ENCODE peak calls at places on chromosome 20, in four cellular contexts. X is mammary epithelial cell, K is breast epithelium, A is neuronal stem cell. U is an unnamed sample. For H3K9me3, the result is how much of the 10 kb centered on the place peaks cover.

GRCh38 chr20:39960522-39961420 is 728.3 kb downstream of the MAFB start:
- DNase-seq in X (no peak), K (peak), A (no peak), U (no peak)

GRCh38 chr20:59402697-59403096 is 102.3 kb downstream of the EDN3 start:
- DNase-seq in K (no peak), X (no peak), A (no peak), U (no peak)

GRCh38 chr20:61253640-61254511 is 1.8 kb downstream of the CDH4 start:
- DNase-seq in X (peak), K (no peak), A (no peak), U (no peak)

GRCh38 chr20:3797226-3797545 is 1.1 kb downstream of the CDC25B start:
- DNase-seq in A (no peak), K (no peak), X (no peak), U (no peak)

GRCh38 chr20:8389381-8390368 is 257.6 kb downstream of the PLCB1 start:
- DNase-seq in A (no peak), K (no peak), X (peak), U (no peak)

GRCh38 chr20:48025661-48026060 is 240.4 kb upstream of the SULF2 start:
- DNase-seq in X (peak), A (no peak), K (no peak), U (no peak)

GRCh38 chr20:34536798-34537394 is 20.7 kb downstream of the DYNLRB1 start:
- DNase-seq in X (no peak), K (no peak), A (no peak), U (peak)

GRCh38 chr20:38723069-38723981 is 961 bp upstream of the SLC32A1 start:
- DNase-seq in A (no peak), X (peak), K (no peak), U (no peak)

GRCh38 chr20:24755411-24755922 is 193.6 kb upstream of the CST7 start:
- DNase-seq in K (no peak), X (no peak), A (no peak), U (no peak)

GRCh38 chr20:31678389-31679356 is 41.0 kb downstream of the COX4I2 start:
- DNase-seq in A (no peak), K (no peak), X (peak), U (no peak)

GRCh38 chr20:64062276-64062595 is 762 bp upstream of the TCEA2 start:
- DNase-seq in A (no peak), K (no peak), X (no peak), U (no peak)

GRCh38 chr20:23085415-23086055 is 589 bp downstream of the CD93 start:
- DNase-seq in A (no peak), K (no peak), X (no peak), U (no peak)

GRCh38 chr20:11901127-11901526 is 16.6 kb upstream of the BTBD3 start:
- DNase-seq in A (no peak), K (no peak), X (peak), U (no peak)

GRCh38 chr20:6122111-6122872 is 538 bp downstream of the FERMT1 start:
- DNase-seq in K (no peak), X (peak), A (no peak), U (no peak)

GRCh38 chr20:63675681-63676368 is 17.7 kb downstream of the RTEL1 start:
- DNase-seq in K (no peak), A (no peak), X (no peak), U (no peak)

GRCh38 chr20:38692436-38693411 is 31.6 kb upstream of the SLC32A1 start:
- DNase-seq in K (no peak), X (peak), A (peak), U (peak)

GRCh38 chr20:1130849-1131248 is 12.4 kb downstream of the PSMF1 start:
- DNase-seq in X (no peak), K (no peak), A (no peak), U (no peak)

GRCh38 chr20:5584678-5585077 is 165.5 kb upstream of the SHLD1 start:
- DNase-seq in A (no peak), K (no peak), X (no peak), U (no peak)

GRCh38 chr20:54174452-54175175 is 828 bp upstream of the CYP24A1 start:
- DNase-seq in X (no peak), K (no peak), A (peak), U (no peak)

GRCh38 chr20:62475027-62475818 is 572 bp downstream of the GATA5 start:
- DNase-seq in K (no peak), X (no peak), A (no peak), U (no peak)

GRCh38 chr20:3768342-3769130 is 983 bp upstream of the ADISSP start:
- DNase-seq in X (peak), K (peak), A (peak), U (peak)

GRCh38 chr20:50711113-50711825 is 19.9 kb upstream of the RIPOR3 start:
- DNase-seq in X (no peak), A (no peak), K (no peak), U (no peak)

GRCh38 chr20:33444797-33445560 is 1.4 kb upstream of the SNTA1 start:
- DNase-seq in X (no peak), A (no peak), K (no peak), U (peak)

GRCh38 chr20:11849270-11849920 is 68.3 kb upstream of the BTBD3 start:
- DNase-seq in X (no peak), A (no peak), K (no peak), U (no peak)

GRCh38 chr20:22577515-22578220 is 6.7 kb downstream of the FOXA2 start:
- DNase-seq in A (no peak), X (no peak), K (no peak), U (no peak)

GRCh38 chr20:12383770-12384304 is 466.1 kb downstream of the BTBD3 start:
- DNase-seq in X (no peak), K (no peak), A (no peak), U (no peak)

GRCh38 chr20:953742-954141 is 37.6 kb upstream of the ANGPT4 start:
- DNase-seq in A (no peak), K (no peak), X (no peak), U (no peak)

GRCh38 chr20:22920898-22921297 is 114.2 kb upstream of the SSTR4 start:
- DNase-seq in X (no peak), K (no peak), A (no peak), U (no peak)

GRCh38 chr20:17504326-17504897 is 26.8 kb downstream of the BFSP1 start:
- DNase-seq in X (no peak), A (no peak), K (no peak), U (no peak)

GRCh38 chr20:51275816-51276215 is 252.9 kb upstream of the KCNG1 start:
- DNase-seq in A (no peak), X (no peak), K (no peak), U (no peak)

GRCh38 chr20:22716824-22717351 is 132.5 kb upstream of the FOXA2 start:
- DNase-seq in A (no peak), K (peak), X (no peak), U (no peak)

GRCh38 chr20:18527339-18527738 is 19.6 kb downstream of the SEC23B start:
- DNase-seq in A (no peak), X (no peak), K (no peak), U (no peak)

GRCh38 chr20:25544316-25544715 is 41.0 kb downstream of the NINL start:
- DNase-seq in K (no peak), X (no peak), A (no peak), U (no peak)

GRCh38 chr20:34579191-34579661 is 20.7 kb downstream of the MAP1LC3A start:
- DNase-seq in X (peak), K (no peak), A (no peak), U (no peak)

DNA sequence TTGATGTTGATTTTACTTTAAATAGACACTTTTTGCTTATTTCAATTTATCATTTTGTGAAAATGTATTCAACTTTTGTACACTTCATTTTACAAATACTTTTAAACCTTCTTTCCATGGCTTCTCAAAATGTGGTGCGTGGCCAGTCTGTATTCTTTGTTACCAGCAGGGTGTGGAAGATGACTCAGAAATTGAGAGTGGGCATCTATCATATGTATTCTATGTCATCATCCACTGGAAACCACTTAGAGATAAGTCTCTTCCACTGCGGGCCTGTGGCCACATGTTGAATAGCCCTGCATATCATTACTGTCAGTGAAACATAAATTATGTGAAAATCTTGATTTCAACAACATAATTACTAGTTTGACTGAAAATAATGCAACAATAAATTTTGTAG is 52.6 kb upstream of the MC3R start:
- DNase-seq in A (no peak), X (peak), K (no peak), U (no peak)
- H3K9me3 ChIP-seq in A (under half), X (under half), K (under half), U (under half)

GRCh38 chr20:36997121-36997520 is 45.6 kb upstream of the SAMHD1 start:
- DNase-seq in X (no peak), K (no peak), A (no peak), U (no peak)

GRCh38 chr20:36988494-36988966 is 37.0 kb upstream of the SAMHD1 start:
- DNase-seq in A (no peak), K (no peak), X (peak), U (no peak)

GRCh38 chr20:36992802-36993334 is 41.4 kb upstream of the SAMHD1 start:
- DNase-seq in A (no peak), X (no peak), K (no peak), U (no peak)

DNA sequence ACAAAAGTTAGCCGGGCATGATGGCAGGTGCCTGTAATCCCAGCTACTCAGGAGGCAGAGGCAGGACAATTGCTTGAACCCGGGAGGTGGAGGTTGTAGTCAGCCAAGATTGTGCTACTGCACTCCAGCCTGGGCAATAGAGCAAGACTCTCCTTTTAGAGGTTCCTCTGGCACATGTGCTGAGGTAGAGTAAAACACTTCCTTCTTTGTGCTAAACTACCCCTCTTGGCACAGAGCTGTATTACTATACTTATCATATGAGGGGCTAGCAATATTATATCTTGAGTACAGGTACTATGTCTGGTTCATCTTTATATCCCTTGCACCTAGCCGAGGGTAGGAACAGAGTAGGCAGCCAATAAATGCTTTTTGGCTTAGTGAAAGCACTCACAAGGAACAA is 40.2 kb upstream of the SAMHD1 start:
- DNase-seq in K (no peak), X (no peak), A (no peak), U (no peak)
- H3K9me3 ChIP-seq in K (under half), X (under half), A (under half), U (under half)

DNA sequence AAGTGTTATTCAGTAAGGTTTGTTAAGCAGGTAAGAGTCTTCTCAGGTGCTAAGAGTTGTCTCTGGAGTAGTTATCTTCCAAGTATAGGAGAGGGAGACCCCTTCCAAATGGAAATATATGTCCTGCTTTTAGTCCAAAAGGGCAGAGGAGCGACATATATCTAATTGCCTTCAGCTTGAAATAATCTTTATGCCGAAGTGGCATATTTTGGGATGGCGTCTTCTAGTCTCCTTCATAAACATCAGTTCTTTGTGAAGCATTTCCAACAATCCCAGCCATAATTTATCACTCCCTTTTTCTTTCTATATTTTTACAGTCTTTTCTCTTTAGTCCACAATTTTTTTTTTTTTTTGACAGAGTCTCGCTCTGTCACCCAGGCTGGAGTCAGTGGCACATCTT is 6.0 kb downstream of the TMC2 start:
- DNase-seq in A (no peak), K (no peak), X (no peak), U (no peak)
- H3K9me3 ChIP-seq in A (under half), K (under half), X (under half), U (under half)

GRCh38 chr20:15111654-15112053 is 774.2 kb upstream of the FLRT3 start:
- DNase-seq in K (no peak), X (no peak), A (peak), U (no peak)
- H3K9me3 ChIP-seq in K (under half), X (under half), A (under half), U (under half)

DNA sequence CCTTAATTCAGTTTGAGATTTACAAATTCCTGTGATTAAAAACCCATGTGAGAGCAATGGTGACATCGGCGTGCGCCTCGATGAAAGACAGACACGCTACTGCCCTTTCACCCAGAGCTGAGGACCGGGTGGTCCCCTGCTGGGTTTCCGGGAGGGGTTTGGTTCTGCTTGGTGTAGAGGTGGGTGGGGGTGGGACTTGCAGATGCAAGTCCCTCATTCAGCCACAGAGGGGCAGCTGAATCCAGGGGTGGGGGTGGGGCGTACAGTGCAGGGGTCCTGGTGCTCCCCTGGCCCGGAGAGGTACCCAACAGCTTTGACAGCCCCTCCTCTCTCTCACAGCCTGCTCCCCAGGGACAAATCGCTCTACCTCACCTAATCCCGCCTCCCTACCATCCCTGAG is 118.7 kb downstream of the JPH2 start:
- DNase-seq in K (peak), A (no peak), X (no peak), U (no peak)
- H3K9me3 ChIP-seq in K (under half), A (under half), X (under half), U (under half)

GRCh38 chr20:49281913-49282467 is 4.1 kb upstream of the ZNFX1 start:
- DNase-seq in X (no peak), A (no peak), K (no peak), U (no peak)
- H3K9me3 ChIP-seq in X (under half), A (half or more), K (half or more), U (half or more)

GRCh38 chr20:36074983-36075382 is 79.6 kb upstream of the EPB41L1 start:
- DNase-seq in A (no peak), K (no peak), X (no peak), U (no peak)
- H3K9me3 ChIP-seq in A (under half), K (under half), X (under half), U (under half)

DNA sequence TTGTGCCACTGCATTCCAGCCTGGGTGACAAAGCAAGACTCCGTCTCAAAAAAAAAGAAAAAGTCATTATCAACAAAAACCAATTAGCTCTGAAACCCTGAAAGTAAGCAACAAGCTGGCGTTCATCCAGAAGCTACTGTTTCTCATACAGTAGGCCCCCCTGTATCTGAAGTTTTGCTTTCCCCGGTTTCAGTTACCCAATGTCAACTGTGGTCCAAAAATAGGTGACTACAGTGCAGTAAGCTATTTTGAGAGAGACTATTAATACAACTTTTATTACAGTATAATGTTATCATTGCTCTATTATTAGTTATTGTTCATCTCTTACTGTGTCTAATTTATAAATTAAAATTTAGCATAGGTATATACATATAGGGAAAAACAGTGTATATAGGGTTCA is 135.1 kb downstream of the KIF16B start:
- DNase-seq in K (no peak), X (no peak), A (no peak), U (no peak)
- H3K9me3 ChIP-seq in K (under half), X (under half), A (under half), U (under half)